ENCODE peak calls at places on chromosome 7, in six cellular contexts. C is retina; S is Caki2; X is activated CD8-positive, alpha-beta memory T cell treated with anti-CD3 and anti-CD28 coated beads for 4 hours; N is endothelial cell; B is NCI-H1092. H is an unnamed sample.

GRCh38 chr7:146878901-146879300 is 762.3 kb downstream of the CNTNAP2 start:
- DNase-seq in B (no peak), S (no peak), C (no peak), X (no peak), N (no peak), H (no peak)

GRCh38 chr7:7554647-7555575 is 11.8 kb upstream of the MIOS start:
- DNase-seq in C (no peak), B (peak), S (peak), X (no peak), N (no peak), H (no peak)

GRCh38 chr7:43511029-43511428 is 71.9 kb upstream of the STK17A start:
- DNase-seq in X (no peak), C (no peak), B (no peak), S (no peak), N (peak), H (no peak)

GRCh38 chr7:339062-339342 is 49.0 kb downstream of the FOXL3 start:
- DNase-seq in C (no peak), N (no peak), S (no peak), X (no peak), B (no peak), H (no peak)

GRCh38 chr7:45661302-45661995 is 87.3 kb downstream of the ADCY1 start:
- DNase-seq in S (no peak), N (no peak), X (no peak), B (no peak), C (no peak), H (no peak)

GRCh38 chr7:2440608-2441245 is 35.5 kb downstream of the GRIFIN start:
- DNase-seq in S (no peak), X (no peak), B (no peak), C (no peak), N (no peak), H (no peak)

GRCh38 chr7:135519233-135519688 is 9.4 kb upstream of the CNOT4 start:
- DNase-seq in X (no peak), C (no peak), S (peak), N (no peak), B (no peak), H (no peak)

GRCh38 chr7:31791881-31792280 is 104.9 kb downstream of the PPP1R17 start:
- DNase-seq in X (no peak), N (no peak), B (no peak), C (no peak), S (no peak), H (no peak)

GRCh38 chr7:128911441-128912031 is 1.0 kb upstream of the KCP start:
- DNase-seq in B (no peak), C (no peak), N (peak), S (peak), X (no peak), H (no peak)

GRCh38 chr7:103569621-103570305 is 123.8 kb upstream of the SLC26A5 start:
- DNase-seq in S (no peak), N (no peak), B (no peak), X (no peak), C (no peak), H (no peak)

GRCh38 chr7:27611043-27611442 is 51.6 kb downstream of the HIBADH start:
- DNase-seq in B (peak), X (no peak), C (peak), N (no peak), S (peak), H (no peak)

GRCh38 chr7:80907612-80908011 is 11.2 kb downstream of the SEMA3C start:
- DNase-seq in X (no peak), N (no peak), C (no peak), B (no peak), S (no peak), H (no peak)

GRCh38 chr7:125279956-125280355 is 350.3 kb upstream of the POT1 start:
- DNase-seq in C (no peak), B (peak), X (no peak), S (no peak), N (no peak), H (no peak)

GRCh38 chr7:31443457-31443856 is 70.4 kb upstream of the ITPRID1 start:
- DNase-seq in X (no peak), B (peak), S (peak), C (peak), N (no peak), H (no peak)

GRCh38 chr7:139370301-139370942 is 10.7 kb downstream of the LUC7L2 start:
- DNase-seq in N (no peak), S (no peak), B (no peak), X (no peak), C (no peak), H (no peak)

GRCh38 chr7:55148571-55148970 is 129.8 kb downstream of the EGFR start:
- DNase-seq in X (no peak), B (no peak), C (no peak), N (no peak), S (no peak), H (no peak)

GRCh38 chr7:2641406-2642393 is 9.9 kb downstream of the TTYH3 start:
- DNase-seq in N (peak), B (no peak), S (peak), X (no peak), C (peak), H (no peak)

GRCh38 chr7:50864694-50865093 is 82.0 kb upstream of the GRB10 start:
- DNase-seq in X (no peak), S (no peak), B (no peak), C (peak), N (no peak), H (no peak)

GRCh38 chr7:28984631-28985030 is 26.5 kb upstream of the TRIL start:
- DNase-seq in X (no peak), B (no peak), N (no peak), C (no peak), S (peak), H (no peak)

GRCh38 chr7:7707756-7708310 is 10.6 kb downstream of the RPA3 start:
- DNase-seq in N (no peak), X (no peak), C (peak), B (no peak), S (no peak), H (no peak)

GRCh38 chr7:92631830-92632487 is 41.8 kb upstream of the FAM133B start:
- DNase-seq in B (no peak), N (no peak), C (no peak), X (no peak), S (no peak), H (no peak)

GRCh38 chr7:50697686-50698085 is 85.0 kb downstream of the GRB10 start:
- DNase-seq in C (no peak), B (no peak), X (no peak), S (no peak), N (no peak), H (no peak)

GRCh38 chr7:130890176-130891020 is 156.4 kb upstream of the KLF14 start:
- DNase-seq in B (no peak), C (no peak), N (no peak), X (no peak), S (no peak), H (no peak)

GRCh38 chr7:116236020-116236630 is 25.8 kb downstream of the TES start:
- DNase-seq in S (no peak), N (peak), C (peak), X (peak), B (peak), H (no peak)

GRCh38 chr7:39838326-39838725 is 111.7 kb upstream of the CDK13 start:
- DNase-seq in B (peak), S (peak), X (no peak), C (no peak), N (no peak), H (no peak)

GRCh38 chr7:151251926-151252835 is 3.7 kb upstream of the SMARCD3 start:
- DNase-seq in N (peak), B (peak), C (peak), S (peak), X (no peak), H (no peak)

GRCh38 chr7:54814401-54814800 is 55.4 kb upstream of the SEC61G start:
- DNase-seq in C (no peak), B (no peak), X (no peak), N (no peak), S (no peak), H (no peak)

GRCh38 chr7:43701502-43701859 is 27.8 kb downstream of the COA1 start:
- DNase-seq in B (no peak), S (no peak), X (no peak), C (no peak), N (no peak), H (no peak)

GRCh38 chr7:23000597-23001360 is 13.2 kb downstream of the HYCC1 start:
- DNase-seq in S (no peak), N (no peak), X (no peak), B (no peak), C (no peak), H (no peak)

GRCh38 chr7:108340856-108341411 is 115.3 kb downstream of the NRCAM start:
- DNase-seq in S (no peak), X (no peak), C (no peak), B (no peak), N (no peak), H (no peak)

GRCh38 chr7:92010215-92010614 is 69.6 kb downstream of the AKAP9 start:
- DNase-seq in S (no peak), C (no peak), N (no peak), B (no peak), X (no peak), H (no peak)

GRCh38 chr7:122302826-122303521 is 1.6 kb downstream of the FEZF1 start:
- DNase-seq in S (no peak), X (no peak), N (no peak), B (no peak), C (peak), H (no peak)

GRCh38 chr7:71264005-71264404 is 132.1 kb downstream of the GALNT17 start:
- DNase-seq in N (no peak), S (no peak), B (no peak), X (no peak), C (no peak), H (no peak)

GRCh38 chr7:36726806-36727503 is 2.7 kb upstream of the AOAH start:
- DNase-seq in N (no peak), S (no peak), X (no peak), C (peak), B (no peak), H (no peak)